ENCODE peak calls at places on chromosomes 3 and 15, in ten cellular contexts. One of them, this sample, is unnamed.
A peak's percentile ranks its signal among the peaks of the same experiment; 100 is the strongest.

GRCh38 chr15:78979456-78980320 is 34.8 kb upstream of the CTSH start:
- DNase-seq in putamen: peak; percentile 21
- DNase-seq in stimulated activated CD4-positive, alpha-beta T cell treated with anti-CD3 and anti-CD28 coated beads, Interleukin-2, amount 100 ng/mL, for 48 hours: peak; percentile 28
- DNase-seq in NCI-H524: peak; percentile 79
- DNase-seq in activated CD4-positive, alpha-beta T cell treated with anti-CD3 and anti-CD28 coated beads for 48 hours: peak; percentile 42
- DNase-seq in epithelial cell of proximal tubule: peak; percentile 29
- DNase-seq in SJSA1: peak; percentile 48
- DNase-seq in body of pancreas: peak; percentile 76
- DNase-seq in EL: peak; percentile 75
- DNase-seq in mesothelial cell of epicardium: peak; percentile 72
- DNase-seq in this sample: no peak

GRCh38 chr3:7977245-7978103 is 524.1 kb upstream of the LMCD1 start:
- DNase-seq in NCI-H524: peak; percentile 64
- DNase-seq in epithelial cell of proximal tubule: peak; percentile 67
- DNase-seq in body of pancreas: no peak
- DNase-seq in putamen: no peak
- DNase-seq in stimulated activated CD4-positive, alpha-beta T cell treated with anti-CD3 and anti-CD28 coated beads, Interleukin-2, amount 100 ng/mL, for 48 hours: no peak
- DNase-seq in SJSA1: peak; percentile 19
- DNase-seq in EL: peak; percentile 1
- DNase-seq in mesothelial cell of epicardium: no peak
- DNase-seq in activated CD4-positive, alpha-beta T cell treated with anti-CD3 and anti-CD28 coated beads for 48 hours: no peak
- DNase-seq in this sample: peak; percentile 52

GRCh38 chr15:31993062-31993461 is 37.3 kb upstream of the CHRNA7 start:
- DNase-seq in stimulated activated CD4-positive, alpha-beta T cell treated with anti-CD3 and anti-CD28 coated beads, Interleukin-2, amount 100 ng/mL, for 48 hours: no peak
- DNase-seq in EL: no peak
- DNase-seq in activated CD4-positive, alpha-beta T cell treated with anti-CD3 and anti-CD28 coated beads for 48 hours: no peak
- DNase-seq in mesothelial cell of epicardium: no peak
- DNase-seq in NCI-H524: no peak
- DNase-seq in putamen: no peak
- DNase-seq in epithelial cell of proximal tubule: no peak
- DNase-seq in body of pancreas: no peak
- DNase-seq in SJSA1: no peak
- DNase-seq in this sample: no peak

GRCh38 chr3:112763258-112763657 is 83.4 kb downstream of the CD200R1L start:
- DNase-seq in body of pancreas: no peak
- DNase-seq in activated CD4-positive, alpha-beta T cell treated with anti-CD3 and anti-CD28 coated beads for 48 hours: no peak
- DNase-seq in SJSA1: no peak
- DNase-seq in EL: no peak
- DNase-seq in NCI-H524: no peak
- DNase-seq in putamen: no peak
- DNase-seq in mesothelial cell of epicardium: no peak
- DNase-seq in epithelial cell of proximal tubule: no peak
- DNase-seq in stimulated activated CD4-positive, alpha-beta T cell treated with anti-CD3 and anti-CD28 coated beads, Interleukin-2, amount 100 ng/mL, for 48 hours: no peak
- DNase-seq in this sample: no peak

GRCh38 chr3:156681003-156681402 is 6.6 kb downstream of the TIPARP start:
- DNase-seq in epithelial cell of proximal tubule: no peak
- DNase-seq in body of pancreas: peak; percentile 56
- DNase-seq in mesothelial cell of epicardium: peak; percentile 45
- DNase-seq in EL: peak; percentile 72
- DNase-seq in stimulated activated CD4-positive, alpha-beta T cell treated with anti-CD3 and anti-CD28 coated beads, Interleukin-2, amount 100 ng/mL, for 48 hours: no peak
- DNase-seq in activated CD4-positive, alpha-beta T cell treated with anti-CD3 and anti-CD28 coated beads for 48 hours: no peak
- DNase-seq in putamen: no peak
- DNase-seq in NCI-H524: peak; percentile 77
- DNase-seq in SJSA1: no peak
- DNase-seq in this sample: peak; percentile 69

GRCh38 chr3:187946031-187946691 is 200.9 kb upstream of the BCL6 start:
- DNase-seq in NCI-H524: peak; percentile 60
- DNase-seq in putamen: no peak
- DNase-seq in epithelial cell of proximal tubule: no peak
- DNase-seq in mesothelial cell of epicardium: no peak
- DNase-seq in activated CD4-positive, alpha-beta T cell treated with anti-CD3 and anti-CD28 coated beads for 48 hours: no peak
- DNase-seq in stimulated activated CD4-positive, alpha-beta T cell treated with anti-CD3 and anti-CD28 coated beads, Interleukin-2, amount 100 ng/mL, for 48 hours: no peak
- DNase-seq in EL: peak; percentile 29
- DNase-seq in body of pancreas: no peak
- DNase-seq in SJSA1: no peak
- DNase-seq in this sample: no peak

GRCh38 chr3:74515451-74515850 is 99.0 kb downstream of the CNTN3 start:
- DNase-seq in activated CD4-positive, alpha-beta T cell treated with anti-CD3 and anti-CD28 coated beads for 48 hours: no peak
- DNase-seq in mesothelial cell of epicardium: no peak
- DNase-seq in epithelial cell of proximal tubule: no peak
- DNase-seq in body of pancreas: no peak
- DNase-seq in stimulated activated CD4-positive, alpha-beta T cell treated with anti-CD3 and anti-CD28 coated beads, Interleukin-2, amount 100 ng/mL, for 48 hours: no peak
- DNase-seq in putamen: no peak
- DNase-seq in NCI-H524: no peak
- DNase-seq in EL: no peak
- DNase-seq in SJSA1: no peak
- DNase-seq in this sample: no peak

GRCh38 chr15:78304487-78305413 is 5.3 kb upstream of the SKIC8 start:
- DNase-seq in EL: no peak
- DNase-seq in body of pancreas: no peak
- DNase-seq in epithelial cell of proximal tubule: no peak
- DNase-seq in stimulated activated CD4-positive, alpha-beta T cell treated with anti-CD3 and anti-CD28 coated beads, Interleukin-2, amount 100 ng/mL, for 48 hours: no peak
- DNase-seq in putamen: no peak
- DNase-seq in NCI-H524: no peak
- DNase-seq in mesothelial cell of epicardium: no peak
- DNase-seq in SJSA1: no peak
- DNase-seq in activated CD4-positive, alpha-beta T cell treated with anti-CD3 and anti-CD28 coated beads for 48 hours: no peak
- DNase-seq in this sample: no peak

GRCh38 chr3:51950899-51951298 is 4.3 kb upstream of the GPR62 start:
- DNase-seq in stimulated activated CD4-positive, alpha-beta T cell treated with anti-CD3 and anti-CD28 coated beads, Interleukin-2, amount 100 ng/mL, for 48 hours: no peak
- DNase-seq in epithelial cell of proximal tubule: no peak
- DNase-seq in EL: no peak
- DNase-seq in mesothelial cell of epicardium: no peak
- DNase-seq in SJSA1: no peak
- DNase-seq in putamen: no peak
- DNase-seq in NCI-H524: no peak
- DNase-seq in activated CD4-positive, alpha-beta T cell treated with anti-CD3 and anti-CD28 coated beads for 48 hours: no peak
- DNase-seq in body of pancreas: no peak
- DNase-seq in this sample: no peak

GRCh38 chr15:42408178-42408577 is 48.9 kb downstream of the CAPN3 start:
- DNase-seq in putamen: no peak
- DNase-seq in EL: no peak
- DNase-seq in SJSA1: no peak
- DNase-seq in stimulated activated CD4-positive, alpha-beta T cell treated with anti-CD3 and anti-CD28 coated beads, Interleukin-2, amount 100 ng/mL, for 48 hours: no peak
- DNase-seq in body of pancreas: no peak
- DNase-seq in activated CD4-positive, alpha-beta T cell treated with anti-CD3 and anti-CD28 coated beads for 48 hours: no peak
- DNase-seq in epithelial cell of proximal tubule: no peak
- DNase-seq in mesothelial cell of epicardium: no peak
- DNase-seq in NCI-H524: no peak
- DNase-seq in this sample: no peak

GRCh38 chr3:29695201-29695904 is 414.5 kb downstream of the RBMS3 start:
- DNase-seq in stimulated activated CD4-positive, alpha-beta T cell treated with anti-CD3 and anti-CD28 coated beads, Interleukin-2, amount 100 ng/mL, for 48 hours: no peak
- DNase-seq in mesothelial cell of epicardium: no peak
- DNase-seq in NCI-H524: no peak
- DNase-seq in activated CD4-positive, alpha-beta T cell treated with anti-CD3 and anti-CD28 coated beads for 48 hours: no peak
- DNase-seq in body of pancreas: no peak
- DNase-seq in putamen: no peak
- DNase-seq in epithelial cell of proximal tubule: no peak
- DNase-seq in EL: peak; percentile 65
- DNase-seq in SJSA1: peak; percentile 58
- DNase-seq in this sample: no peak

GRCh38 chr15:51161491-51162260 is 67.0 kb upstream of the TNFAIP8L3 start:
- DNase-seq in mesothelial cell of epicardium: no peak
- DNase-seq in SJSA1: no peak
- DNase-seq in epithelial cell of proximal tubule: no peak
- DNase-seq in NCI-H524: no peak
- DNase-seq in putamen: no peak
- DNase-seq in EL: peak; percentile 37
- DNase-seq in body of pancreas: no peak
- DNase-seq in activated CD4-positive, alpha-beta T cell treated with anti-CD3 and anti-CD28 coated beads for 48 hours: no peak
- DNase-seq in stimulated activated CD4-positive, alpha-beta T cell treated with anti-CD3 and anti-CD28 coated beads, Interleukin-2, amount 100 ng/mL, for 48 hours: no peak
- DNase-seq in this sample: no peak

GRCh38 chr3:4656059-4656458 is 162.9 kb downstream of the ITPR1 start:
- DNase-seq in EL: peak; percentile 69
- DNase-seq in body of pancreas: peak; percentile 59
- DNase-seq in epithelial cell of proximal tubule: no peak
- DNase-seq in NCI-H524: peak; percentile 68
- DNase-seq in stimulated activated CD4-positive, alpha-beta T cell treated with anti-CD3 and anti-CD28 coated beads, Interleukin-2, amount 100 ng/mL, for 48 hours: no peak
- DNase-seq in activated CD4-positive, alpha-beta T cell treated with anti-CD3 and anti-CD28 coated beads for 48 hours: peak; percentile 24
- DNase-seq in mesothelial cell of epicardium: peak; percentile 71
- DNase-seq in SJSA1: peak; percentile 19
- DNase-seq in putamen: peak; percentile 59
- DNase-seq in this sample: peak; percentile 38

GRCh38 chr3:161222662-161223061 is 1.6 kb downstream of the NMD3 start:
- DNase-seq in mesothelial cell of epicardium: no peak
- DNase-seq in epithelial cell of proximal tubule: no peak
- DNase-seq in SJSA1: peak; percentile 9
- DNase-seq in putamen: no peak
- DNase-seq in EL: peak; percentile 19
- DNase-seq in body of pancreas: no peak
- DNase-seq in activated CD4-positive, alpha-beta T cell treated with anti-CD3 and anti-CD28 coated beads for 48 hours: no peak
- DNase-seq in stimulated activated CD4-positive, alpha-beta T cell treated with anti-CD3 and anti-CD28 coated beads, Interleukin-2, amount 100 ng/mL, for 48 hours: no peak
- DNase-seq in NCI-H524: peak; percentile 9
- DNase-seq in this sample: no peak

GRCh38 chr15:89652131-89652530 is 3.1 kb downstream of the KIF7 start:
- DNase-seq in body of pancreas: no peak
- DNase-seq in mesothelial cell of epicardium: no peak
- DNase-seq in activated CD4-positive, alpha-beta T cell treated with anti-CD3 and anti-CD28 coated beads for 48 hours: no peak
- DNase-seq in stimulated activated CD4-positive, alpha-beta T cell treated with anti-CD3 and anti-CD28 coated beads, Interleukin-2, amount 100 ng/mL, for 48 hours: no peak
- DNase-seq in putamen: no peak
- DNase-seq in epithelial cell of proximal tubule: no peak
- DNase-seq in NCI-H524: no peak
- DNase-seq in SJSA1: no peak
- DNase-seq in EL: no peak
- DNase-seq in this sample: no peak

GRCh38 chr15:66405007-66405406 is 18.3 kb downstream of the MAP2K1 start:
- DNase-seq in SJSA1: no peak
- DNase-seq in body of pancreas: no peak
- DNase-seq in putamen: no peak
- DNase-seq in mesothelial cell of epicardium: no peak
- DNase-seq in EL: no peak
- DNase-seq in activated CD4-positive, alpha-beta T cell treated with anti-CD3 and anti-CD28 coated beads for 48 hours: no peak
- DNase-seq in stimulated activated CD4-positive, alpha-beta T cell treated with anti-CD3 and anti-CD28 coated beads, Interleukin-2, amount 100 ng/mL, for 48 hours: no peak
- DNase-seq in epithelial cell of proximal tubule: no peak
- DNase-seq in NCI-H524: no peak
- DNase-seq in this sample: no peak

GRCh38 chr3:149512073-149512782 is 37.7 kb downstream of the TM4SF4 start:
- DNase-seq in body of pancreas: peak; percentile 70
- DNase-seq in putamen: peak; percentile 46
- DNase-seq in epithelial cell of proximal tubule: no peak
- DNase-seq in activated CD4-positive, alpha-beta T cell treated with anti-CD3 and anti-CD28 coated beads for 48 hours: peak; percentile 42
- DNase-seq in mesothelial cell of epicardium: peak; percentile 64
- DNase-seq in stimulated activated CD4-positive, alpha-beta T cell treated with anti-CD3 and anti-CD28 coated beads, Interleukin-2, amount 100 ng/mL, for 48 hours: no peak
- DNase-seq in SJSA1: peak; percentile 42
- DNase-seq in NCI-H524: peak; percentile 80
- DNase-seq in EL: peak; percentile 70
- DNase-seq in this sample: no peak

GRCh38 chr3:104452697-104453096 is 914.0 kb upstream of the ALCAM start:
- DNase-seq in SJSA1: peak; percentile 6
- DNase-seq in stimulated activated CD4-positive, alpha-beta T cell treated with anti-CD3 and anti-CD28 coated beads, Interleukin-2, amount 100 ng/mL, for 48 hours: no peak
- DNase-seq in EL: peak; percentile 18
- DNase-seq in NCI-H524: no peak
- DNase-seq in epithelial cell of proximal tubule: no peak
- DNase-seq in putamen: no peak
- DNase-seq in mesothelial cell of epicardium: no peak
- DNase-seq in body of pancreas: no peak
- DNase-seq in activated CD4-positive, alpha-beta T cell treated with anti-CD3 and anti-CD28 coated beads for 48 hours: no peak
- DNase-seq in this sample: no peak

GRCh38 chr15:22925875-22926274 is 54.3 kb downstream of the CYFIP1 start:
- DNase-seq in epithelial cell of proximal tubule: no peak
- DNase-seq in mesothelial cell of epicardium: no peak
- DNase-seq in EL: no peak
- DNase-seq in SJSA1: no peak
- DNase-seq in body of pancreas: no peak
- DNase-seq in activated CD4-positive, alpha-beta T cell treated with anti-CD3 and anti-CD28 coated beads for 48 hours: no peak
- DNase-seq in putamen: no peak
- DNase-seq in NCI-H524: no peak
- DNase-seq in stimulated activated CD4-positive, alpha-beta T cell treated with anti-CD3 and anti-CD28 coated beads, Interleukin-2, amount 100 ng/mL, for 48 hours: no peak
- DNase-seq in this sample: no peak

GRCh38 chr3:6985848-6986247 is 124.9 kb downstream of the GRM7 start:
- DNase-seq in epithelial cell of proximal tubule: no peak
- DNase-seq in putamen: no peak
- DNase-seq in NCI-H524: no peak
- DNase-seq in SJSA1: no peak
- DNase-seq in body of pancreas: no peak
- DNase-seq in stimulated activated CD4-positive, alpha-beta T cell treated with anti-CD3 and anti-CD28 coated beads, Interleukin-2, amount 100 ng/mL, for 48 hours: no peak
- DNase-seq in mesothelial cell of epicardium: no peak
- DNase-seq in activated CD4-positive, alpha-beta T cell treated with anti-CD3 and anti-CD28 coated beads for 48 hours: no peak
- DNase-seq in EL: no peak
- DNase-seq in this sample: no peak

GRCh38 chr3:62667714-62668113 is 207.5 kb downstream of the CADPS start:
- DNase-seq in NCI-H524: peak; percentile 25
- DNase-seq in body of pancreas: no peak
- DNase-seq in mesothelial cell of epicardium: no peak
- DNase-seq in SJSA1: no peak
- DNase-seq in EL: no peak
- DNase-seq in epithelial cell of proximal tubule: no peak
- DNase-seq in putamen: no peak
- DNase-seq in activated CD4-positive, alpha-beta T cell treated with anti-CD3 and anti-CD28 coated beads for 48 hours: no peak
- DNase-seq in stimulated activated CD4-positive, alpha-beta T cell treated with anti-CD3 and anti-CD28 coated beads, Interleukin-2, amount 100 ng/mL, for 48 hours: no peak
- DNase-seq in this sample: no peak

GRCh38 chr3:25849641-25850040 is 59.8 kb downstream of the OXSM start:
- DNase-seq in stimulated activated CD4-positive, alpha-beta T cell treated with anti-CD3 and anti-CD28 coated beads, Interleukin-2, amount 100 ng/mL, for 48 hours: no peak
- DNase-seq in body of pancreas: no peak
- DNase-seq in mesothelial cell of epicardium: no peak
- DNase-seq in epithelial cell of proximal tubule: no peak
- DNase-seq in NCI-H524: no peak
- DNase-seq in EL: peak; percentile 40
- DNase-seq in putamen: no peak
- DNase-seq in SJSA1: no peak
- DNase-seq in activated CD4-positive, alpha-beta T cell treated with anti-CD3 and anti-CD28 coated beads for 48 hours: no peak
- DNase-seq in this sample: no peak